ENCODE peak calls at places on chromosomes 1 and 21, in eight cellular contexts. E is heart right ventricle; W is CD8-positive, alpha-beta T cell; B is pancreas; Q is lower lobe of right lung; U is substantia nigra; D is right lobe of liver; R is cardiac muscle cell. T is an unnamed sample.

GRCh38 chr1:116950497-116951174 is 40.9 kb downstream of the PTGFRN start:
- DNase-seq in E (no peak), W (no peak), B (no peak), Q (no peak), U (no peak), D (no peak), R (peak; percentile 72), T (no peak)

GRCh38 chr1:50268049-50268448 is 155.2 kb downstream of the DMRTA2 start:
- DNase-seq in E (no peak), W (no peak), B (peak; percentile 19), Q (no peak), U (no peak), D (no peak), R (no peak), T (no peak)

GRCh38 chr21:36419241-36419640 is 34.0 kb downstream of the CHAF1B start:
- DNase-seq in E (no peak), W (no peak), B (no peak), Q (no peak), U (no peak), D (no peak), R (no peak), T (no peak)

GRCh38 chr1:178038372-178038771 is 55.5 kb upstream of the RASAL2 start:
- DNase-seq in E (no peak), W (no peak), B (no peak), Q (peak; percentile 47), U (no peak), D (no peak), R (no peak), T (no peak)

GRCh38 chr1:118115567-118116272 is 69.3 kb downstream of the SPAG17 start:
- DNase-seq in E (no peak), W (no peak), B (no peak), Q (no peak), U (no peak), D (no peak), R (no peak), T (no peak)

GRCh38 chr1:87226341-87226760 is 102.3 kb upstream of the LMO4 start:
- DNase-seq in E (peak; percentile 56), W (no peak), B (peak; percentile 62), Q (peak; percentile 63), U (no peak), D (peak; percentile 67), R (peak; percentile 99), T (peak; percentile 95)

GRCh38 chr1:51263147-51263850 is 27.2 kb downstream of the RNF11 start:
- DNase-seq in E (no peak), W (no peak), B (no peak), Q (no peak), U (no peak), D (no peak), R (no peak), T (no peak)

GRCh38 chr1:109151591-109151990 is 37.7 kb downstream of the ELAPOR1 start:
- DNase-seq in E (no peak), W (no peak), B (no peak), Q (no peak), U (no peak), D (no peak), R (no peak), T (no peak)

GRCh38 chr1:24970926-24971530 is 41.0 kb upstream of the RUNX3 start:
- DNase-seq in E (no peak), W (no peak), B (no peak), Q (no peak), U (no peak), D (no peak), R (peak; percentile 5), T (peak; percentile 57)

GRCh38 chr1:151516031-151516511 is 4.9 kb downstream of the CGN start:
- DNase-seq in E (no peak), W (no peak), B (no peak), Q (no peak), U (no peak), D (no peak), R (no peak), T (no peak)

GRCh38 chr1:109821831-109822745 is 58.4 kb upstream of the EPS8L3 start:
- DNase-seq in E (no peak), W (no peak), B (no peak), Q (peak; percentile 73), U (no peak), D (peak; percentile 29), R (peak; percentile 65), T (no peak)

GRCh38 chr1:145720556-145720877 is 1.2 kb downstream of the CD160 start:
- DNase-seq in E (no peak), W (no peak), B (no peak), Q (no peak), U (no peak), D (no peak), R (peak; percentile 30), T (no peak)

GRCh38 chr1:1079408-1080121 is 5.5 kb upstream of the RNF223 start:
- DNase-seq in E (peak; percentile 33), W (no peak), B (peak; percentile 71), Q (peak; percentile 85), U (no peak), D (peak; percentile 88), R (peak; percentile 85), T (peak; percentile 94)

GRCh38 chr1:233631810-233632375 is 18.0 kb downstream of the KCNK1 start:
- DNase-seq in E (no peak), W (no peak), B (no peak), Q (no peak), U (no peak), D (no peak), R (no peak), T (no peak)

GRCh38 chr1:185474440-185475149 is 157.6 kb upstream of the IVNS1ABP start:
- DNase-seq in E (no peak), W (no peak), B (no peak), Q (no peak), U (no peak), D (no peak), R (no peak), T (no peak)

GRCh38 chr1:150567717-150568561 is 11.5 kb downstream of the MCL1 start:
- DNase-seq in E (no peak), W (peak; percentile 42), B (peak; percentile 94), Q (peak; percentile 91), U (no peak), D (no peak), R (peak; percentile 98), T (peak; percentile 95)

GRCh38 chr1:157073944-157074685 is 25.5 kb downstream of the ETV3L start:
- DNase-seq in E (peak; percentile 70), W (peak; percentile 5), B (peak; percentile 48), Q (peak; percentile 82), U (peak; percentile 50), D (peak; percentile 71), R (peak; percentile 84), T (peak; percentile 81)

GRCh38 chr1:243597383-243597782 is 252.7 kb downstream of the AKT3 start:
- DNase-seq in E (no peak), W (no peak), B (no peak), Q (no peak), U (no peak), D (no peak), R (no peak), T (no peak)

GRCh38 chr1:227945891-227946623 is 1.7 kb downstream of the WNT9A start:
- DNase-seq in E (peak; percentile 47), W (no peak), B (peak; percentile 86), Q (peak; percentile 84), U (no peak), D (peak; percentile 39), R (peak; percentile 32), T (peak; percentile 94)

GRCh38 chr1:43309626-43310025 is 8.8 kb downstream of the TIE1 start:
- DNase-seq in E (no peak), W (no peak), B (no peak), Q (peak; percentile 39), U (no peak), D (no peak), R (no peak), T (no peak)

GRCh38 chr1:32681501-32681900 is 21.1 kb downstream of the SYNC start:
- DNase-seq in E (no peak), W (no peak), B (no peak), Q (no peak), U (no peak), D (no peak), R (peak; percentile 64), T (no peak)
- H3K27ac ChIP-seq in E (no peak overlapping the region), W (no peak overlapping the region), B (no peak overlapping the region), Q (no peak overlapping the region), U (no peak overlapping the region), D (no peak overlapping the region), R (no peak overlapping the region), T (no peak overlapping the region)

GRCh38 chr1:224459051-224459450 is 24.5 kb upstream of the WDR26 start:
- DNase-seq in E (no peak), W (no peak), B (no peak), Q (no peak), U (no peak), D (no peak), R (peak; percentile 12), T (no peak)
- H3K27ac ChIP-seq in E (no peak overlapping the region), W (no peak overlapping the region), B (no peak overlapping the region), Q (peak overlapping the region; percentile 34), U (peak overlapping the region; percentile 1), D (no peak overlapping the region), R (peak overlapping the region; percentile 21), T (no peak overlapping the region)

GRCh38 chr21:41156128-41156527 is 11.8 kb upstream of the BACE2 start:
- DNase-seq in E (no peak), W (no peak), B (no peak), Q (no peak), U (no peak), D (no peak), R (no peak), T (no peak)
- H3K27ac ChIP-seq in E (no peak overlapping the region), W (no peak overlapping the region), B (no peak overlapping the region), Q (no peak overlapping the region), U (no peak overlapping the region), D (no peak overlapping the region), R (no peak overlapping the region), T (no peak overlapping the region)

GRCh38 chr1:93723101-93723500 is 41.5 kb upstream of the BCAR3 start:
- DNase-seq in E (peak; percentile 52), W (no peak), B (no peak), Q (no peak), U (no peak), D (no peak), R (no peak), T (no peak)

GRCh38 chr1:93723733-93724270 is 42.2 kb upstream of the BCAR3 start:
- DNase-seq in E (no peak), W (no peak), B (no peak), Q (no peak), U (no peak), D (no peak), R (no peak), T (no peak)

GRCh38 chr1:93717639-93718038 is 36.0 kb upstream of the BCAR3 start:
- DNase-seq in E (no peak), W (no peak), B (no peak), Q (no peak), U (no peak), D (no peak), R (no peak), T (no peak)

GRCh38 chr1:93722081-93723031 is 40.7 kb upstream of the BCAR3 start:
- DNase-seq in E (peak; percentile 76), W (no peak), B (no peak), Q (no peak), U (no peak), D (no peak), R (peak; percentile 49), T (no peak)

DNA sequence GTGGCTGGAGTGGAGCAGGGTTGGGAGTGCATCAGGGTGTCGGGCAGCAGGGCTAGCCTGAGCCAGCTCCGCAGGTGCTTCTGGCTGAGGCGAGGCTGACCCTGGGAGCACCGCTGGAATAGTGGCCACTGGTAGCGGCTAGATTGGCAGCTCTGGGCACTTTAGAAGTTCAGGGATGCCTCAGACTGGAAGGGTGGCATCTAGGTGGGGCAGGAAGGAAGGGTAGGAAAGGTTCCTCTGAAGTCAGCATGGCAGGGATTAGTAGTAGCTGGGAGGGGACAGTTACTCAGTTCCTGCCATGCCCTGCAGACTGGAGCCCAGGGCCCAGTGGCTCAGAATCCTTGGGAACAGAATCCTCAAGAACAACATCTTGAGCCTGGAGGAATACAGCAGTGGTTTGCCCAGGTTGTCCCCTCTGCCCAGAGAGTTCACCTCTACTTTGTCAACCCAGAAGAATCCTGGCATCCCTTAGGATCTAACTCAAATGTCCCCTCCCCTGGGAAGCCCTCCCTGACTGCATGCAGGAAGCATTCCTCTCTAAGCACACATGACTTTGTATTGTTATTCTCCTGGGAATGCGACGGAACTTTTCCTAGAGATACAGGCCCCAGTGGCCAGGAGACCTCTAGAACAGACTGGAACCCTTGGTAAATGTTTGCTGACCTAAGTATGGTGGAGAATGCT is 39.4 kb upstream of the BCAR3 start:
- DNase-seq in E (no peak), W (no peak), B (no peak), Q (no peak), U (no peak), D (no peak), R (no peak), T (no peak)
- H3K27ac ChIP-seq in E (peak overlapping the region; percentile 86), W (no peak overlapping the region), B (no peak overlapping the region), Q (no peak overlapping the region), U (no peak overlapping the region), D (no peak overlapping the region), R (no peak overlapping the region), T (no peak overlapping the region)

T was measured in kidney.